ENCODE peak calls at places on chromosomes 4 and X, in eight cellular contexts. One of them, this sample, is unnamed. For H3K4me1, the result is how much of the 10 kb centered on the place peaks cover.

GRCh38 chr4:139229534-139230039 is 50.4 kb downstream of the MGARP start:
- DNase-seq in SJSA1: no peak
- DNase-seq in tibial nerve: peak
- DNase-seq in CD4-positive, CD25-positive, alpha-beta regulatory T cell: peak
- DNase-seq in CD8-positive, alpha-beta T cell: no peak
- DNase-seq in lower lobe of right lung: no peak
- DNase-seq in body of pancreas: peak
- DNase-seq in mesenchymal stem cell: peak
- DNase-seq in this sample: no peak

GRCh38 chr4:11597506-11597905 is 168.8 kb upstream of the HS3ST1 start:
- DNase-seq in mesenchymal stem cell: no peak
- DNase-seq in CD8-positive, alpha-beta T cell: no peak
- DNase-seq in CD4-positive, CD25-positive, alpha-beta regulatory T cell: no peak
- DNase-seq in lower lobe of right lung: no peak
- DNase-seq in tibial nerve: no peak
- DNase-seq in body of pancreas: no peak
- DNase-seq in SJSA1: no peak
- DNase-seq in this sample: no peak

GRCh38 chr4:21656832-21657231 is 291.7 kb downstream of the KCNIP4 start:
- DNase-seq in CD8-positive, alpha-beta T cell: no peak
- DNase-seq in mesenchymal stem cell: peak
- DNase-seq in tibial nerve: no peak
- DNase-seq in SJSA1: no peak
- DNase-seq in CD4-positive, CD25-positive, alpha-beta regulatory T cell: no peak
- DNase-seq in body of pancreas: no peak
- DNase-seq in lower lobe of right lung: no peak
- DNase-seq in this sample: peak

GRCh38 chr4:140152015-140152703 is 1.8 kb downstream of the MAML3 start:
- DNase-seq in mesenchymal stem cell: peak
- DNase-seq in body of pancreas: peak
- DNase-seq in CD4-positive, CD25-positive, alpha-beta regulatory T cell: peak
- DNase-seq in tibial nerve: peak
- DNase-seq in SJSA1: no peak
- DNase-seq in CD8-positive, alpha-beta T cell: peak
- DNase-seq in lower lobe of right lung: peak
- DNase-seq in this sample: no peak

GRCh38 chr4:13344216-13344615 is 139.9 kb downstream of the RAB28 start:
- DNase-seq in CD4-positive, CD25-positive, alpha-beta regulatory T cell: no peak
- DNase-seq in tibial nerve: no peak
- DNase-seq in CD8-positive, alpha-beta T cell: no peak
- DNase-seq in mesenchymal stem cell: no peak
- DNase-seq in body of pancreas: no peak
- DNase-seq in lower lobe of right lung: no peak
- DNase-seq in SJSA1: peak
- DNase-seq in this sample: no peak

GRCh38 chr4:24853142-24853541 is 57.8 kb downstream of the SOD3 start:
- DNase-seq in body of pancreas: no peak
- DNase-seq in SJSA1: peak
- DNase-seq in CD8-positive, alpha-beta T cell: no peak
- DNase-seq in tibial nerve: no peak
- DNase-seq in CD4-positive, CD25-positive, alpha-beta regulatory T cell: no peak
- DNase-seq in lower lobe of right lung: no peak
- DNase-seq in mesenchymal stem cell: peak
- DNase-seq in this sample: no peak

GRCh38 chr4:825969-826330 is at the start of gene CPLX1:
- DNase-seq in CD8-positive, alpha-beta T cell: no peak
- DNase-seq in lower lobe of right lung: peak
- DNase-seq in CD4-positive, CD25-positive, alpha-beta regulatory T cell: no peak
- DNase-seq in mesenchymal stem cell: peak
- DNase-seq in SJSA1: no peak
- DNase-seq in tibial nerve: no peak
- DNase-seq in body of pancreas: no peak
- DNase-seq in this sample: no peak

GRCh38 chrX:153829799-153830631 is at the start of gene PDZD4:
- DNase-seq in SJSA1: no peak
- DNase-seq in body of pancreas: no peak
- DNase-seq in lower lobe of right lung: no peak
- DNase-seq in CD4-positive, CD25-positive, alpha-beta regulatory T cell: no peak
- DNase-seq in tibial nerve: no peak
- DNase-seq in CD8-positive, alpha-beta T cell: no peak
- DNase-seq in mesenchymal stem cell: no peak
- DNase-seq in this sample: peak

GRCh38 chr4:173121044-173121685 is 47.4 kb upstream of the GALNT7 start:
- DNase-seq in tibial nerve: no peak
- DNase-seq in SJSA1: no peak
- DNase-seq in body of pancreas: peak
- DNase-seq in CD8-positive, alpha-beta T cell: no peak
- DNase-seq in CD4-positive, CD25-positive, alpha-beta regulatory T cell: peak
- DNase-seq in mesenchymal stem cell: peak
- DNase-seq in lower lobe of right lung: no peak
- DNase-seq in this sample: peak

GRCh38 chrX:43644124-43644701 is 11.9 kb upstream of the MAOA start:
- DNase-seq in body of pancreas: no peak
- DNase-seq in CD8-positive, alpha-beta T cell: no peak
- DNase-seq in tibial nerve: no peak
- DNase-seq in mesenchymal stem cell: peak
- DNase-seq in CD4-positive, CD25-positive, alpha-beta regulatory T cell: no peak
- DNase-seq in lower lobe of right lung: no peak
- DNase-seq in SJSA1: peak
- DNase-seq in this sample: no peak

GRCh38 chr4:178937130-178937529 is 1494.9 kb upstream of the AGA start:
- DNase-seq in CD8-positive, alpha-beta T cell: no peak
- DNase-seq in mesenchymal stem cell: peak
- DNase-seq in lower lobe of right lung: no peak
- DNase-seq in CD4-positive, CD25-positive, alpha-beta regulatory T cell: no peak
- DNase-seq in body of pancreas: no peak
- DNase-seq in SJSA1: no peak
- DNase-seq in tibial nerve: no peak
- DNase-seq in this sample: no peak

GRCh38 chrX:38961936-38962335 is 160.7 kb downstream of the MID1IP1 start:
- DNase-seq in body of pancreas: no peak
- DNase-seq in lower lobe of right lung: no peak
- DNase-seq in tibial nerve: no peak
- DNase-seq in CD4-positive, CD25-positive, alpha-beta regulatory T cell: no peak
- DNase-seq in SJSA1: no peak
- DNase-seq in mesenchymal stem cell: no peak
- DNase-seq in CD8-positive, alpha-beta T cell: no peak
- DNase-seq in this sample: no peak

GRCh38 chr4:109730294-109731051 is 603 bp upstream of the PLA2G12A start:
- DNase-seq in CD4-positive, CD25-positive, alpha-beta regulatory T cell: no peak
- DNase-seq in SJSA1: peak
- DNase-seq in CD8-positive, alpha-beta T cell: no peak
- DNase-seq in tibial nerve: no peak
- DNase-seq in body of pancreas: peak
- DNase-seq in lower lobe of right lung: peak
- DNase-seq in mesenchymal stem cell: peak
- DNase-seq in this sample: peak

GRCh38 chrX:69815063-69815462 is 199.2 kb downstream of the EDA start:
- DNase-seq in mesenchymal stem cell: no peak
- DNase-seq in tibial nerve: no peak
- DNase-seq in CD8-positive, alpha-beta T cell: no peak
- DNase-seq in lower lobe of right lung: no peak
- DNase-seq in CD4-positive, CD25-positive, alpha-beta regulatory T cell: no peak
- DNase-seq in body of pancreas: no peak
- DNase-seq in SJSA1: no peak
- DNase-seq in this sample: no peak

GRCh38 chr4:78599931-78600375 is 48.4 kb downstream of the ANXA3 start:
- DNase-seq in mesenchymal stem cell: no peak
- DNase-seq in tibial nerve: no peak
- DNase-seq in SJSA1: no peak
- DNase-seq in lower lobe of right lung: no peak
- DNase-seq in CD8-positive, alpha-beta T cell: no peak
- DNase-seq in CD4-positive, CD25-positive, alpha-beta regulatory T cell: no peak
- DNase-seq in body of pancreas: no peak
- DNase-seq in this sample: peak

GRCh38 chr4:89860971-89861370 is 24.0 kb upstream of the SNCA start:
- DNase-seq in body of pancreas: no peak
- DNase-seq in CD4-positive, CD25-positive, alpha-beta regulatory T cell: no peak
- DNase-seq in tibial nerve: no peak
- DNase-seq in SJSA1: no peak
- DNase-seq in mesenchymal stem cell: no peak
- DNase-seq in lower lobe of right lung: no peak
- DNase-seq in CD8-positive, alpha-beta T cell: no peak
- DNase-seq in this sample: no peak

GRCh38 chrX:132022115-132022862 is 813 bp upstream of the STK26 start:
- DNase-seq in mesenchymal stem cell: peak
- DNase-seq in CD8-positive, alpha-beta T cell: no peak
- DNase-seq in CD4-positive, CD25-positive, alpha-beta regulatory T cell: peak
- DNase-seq in body of pancreas: peak
- DNase-seq in lower lobe of right lung: no peak
- DNase-seq in SJSA1: no peak
- DNase-seq in tibial nerve: no peak
- DNase-seq in this sample: peak
- H3K27ac ChIP-seq in mesenchymal stem cell: no peak
- H3K27ac ChIP-seq in CD8-positive, alpha-beta T cell: peak
- H3K27ac ChIP-seq in CD4-positive, CD25-positive, alpha-beta regulatory T cell: peak
- H3K27ac ChIP-seq in body of pancreas: peak
- H3K27ac ChIP-seq in lower lobe of right lung: no peak
- H3K27ac ChIP-seq in SJSA1: no peak
- H3K27ac ChIP-seq in tibial nerve: no peak
- H3K27ac ChIP-seq in this sample: peak

GRCh38 chrX:126164689-126165400 is 1.2 kb downstream of the DCAF12L2 start:
- DNase-seq in body of pancreas: peak
- DNase-seq in SJSA1: no peak
- DNase-seq in tibial nerve: no peak
- DNase-seq in lower lobe of right lung: no peak
- DNase-seq in mesenchymal stem cell: no peak
- DNase-seq in CD8-positive, alpha-beta T cell: no peak
- DNase-seq in CD4-positive, CD25-positive, alpha-beta regulatory T cell: no peak
- DNase-seq in this sample: no peak

GRCh38 chrX:126167560-126167959 is 1.5 kb upstream of the DCAF12L2 start:
- DNase-seq in tibial nerve: no peak
- DNase-seq in SJSA1: no peak
- DNase-seq in lower lobe of right lung: no peak
- DNase-seq in CD8-positive, alpha-beta T cell: no peak
- DNase-seq in body of pancreas: no peak
- DNase-seq in mesenchymal stem cell: no peak
- DNase-seq in CD4-positive, CD25-positive, alpha-beta regulatory T cell: no peak
- DNase-seq in this sample: no peak

GRCh38 chrX:126170715-126171114 is 4.6 kb upstream of the DCAF12L2 start:
- DNase-seq in mesenchymal stem cell: no peak
- DNase-seq in lower lobe of right lung: no peak
- DNase-seq in CD8-positive, alpha-beta T cell: no peak
- DNase-seq in CD4-positive, CD25-positive, alpha-beta regulatory T cell: no peak
- DNase-seq in SJSA1: no peak
- DNase-seq in body of pancreas: no peak
- DNase-seq in tibial nerve: no peak
- DNase-seq in this sample: no peak

GRCh38 chrX:126165721-126166401 is at the start of gene DCAF12L2:
- DNase-seq in tibial nerve: no peak
- DNase-seq in SJSA1: no peak
- DNase-seq in lower lobe of right lung: peak
- DNase-seq in CD4-positive, CD25-positive, alpha-beta regulatory T cell: no peak
- DNase-seq in mesenchymal stem cell: no peak
- DNase-seq in body of pancreas: no peak
- DNase-seq in CD8-positive, alpha-beta T cell: no peak
- DNase-seq in this sample: no peak

DNA sequence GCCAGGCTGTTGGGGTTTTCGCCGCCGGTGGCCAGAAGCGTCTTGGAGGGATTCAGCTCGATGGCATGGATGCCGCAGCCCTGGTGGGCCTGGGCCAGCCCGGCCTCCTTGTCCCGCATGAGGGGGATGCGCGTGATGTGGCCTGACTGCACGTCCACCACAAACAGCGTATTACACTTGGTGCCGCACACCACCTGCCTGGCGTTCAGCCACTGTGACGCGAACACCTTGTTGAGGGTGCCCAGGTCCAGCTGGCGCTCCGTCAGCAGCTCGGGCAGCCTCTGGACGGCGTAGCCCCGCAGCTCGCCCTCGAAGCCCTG is 728 bp downstream of the DCAF12L2 start:
- DNase-seq in tibial nerve: no peak
- DNase-seq in SJSA1: no peak
- DNase-seq in lower lobe of right lung: no peak
- DNase-seq in CD8-positive, alpha-beta T cell: no peak
- DNase-seq in CD4-positive, CD25-positive, alpha-beta regulatory T cell: no peak
- DNase-seq in mesenchymal stem cell: no peak
- DNase-seq in body of pancreas: peak
- DNase-seq in this sample: no peak
- H3K4me3 ChIP-seq in tibial nerve: no peak
- H3K4me3 ChIP-seq in SJSA1: no peak
- H3K4me3 ChIP-seq in lower lobe of right lung: no peak
- H3K4me3 ChIP-seq in CD8-positive, alpha-beta T cell: no peak
- H3K4me3 ChIP-seq in CD4-positive, CD25-positive, alpha-beta regulatory T cell: no peak
- H3K4me3 ChIP-seq in mesenchymal stem cell: peak
- H3K4me3 ChIP-seq in body of pancreas: no peak
- H3K4me3 ChIP-seq in this sample: no peak

GRCh38 chrX:12956704-12957541 is 18.0 kb upstream of the TMSB4X start:
- DNase-seq in CD4-positive, CD25-positive, alpha-beta regulatory T cell: peak
- DNase-seq in body of pancreas: peak
- DNase-seq in CD8-positive, alpha-beta T cell: no peak
- DNase-seq in SJSA1: no peak
- DNase-seq in mesenchymal stem cell: peak
- DNase-seq in tibial nerve: no peak
- DNase-seq in lower lobe of right lung: no peak
- DNase-seq in this sample: peak
- H3K4me1 ChIP-seq in CD4-positive, CD25-positive, alpha-beta regulatory T cell: half or more
- H3K4me1 ChIP-seq in body of pancreas: under half
- H3K4me1 ChIP-seq in CD8-positive, alpha-beta T cell: half or more
- H3K4me1 ChIP-seq in SJSA1: under half
- H3K4me1 ChIP-seq in mesenchymal stem cell: under half
- H3K4me1 ChIP-seq in tibial nerve: under half
- H3K4me1 ChIP-seq in lower lobe of right lung: under half
- H3K4me1 ChIP-seq in this sample: under half

GRCh38 chrX:78316310-78316709 is 11.1 kb downstream of the CYSLTR1 start:
- DNase-seq in body of pancreas: no peak
- DNase-seq in tibial nerve: no peak
- DNase-seq in lower lobe of right lung: no peak
- DNase-seq in CD4-positive, CD25-positive, alpha-beta regulatory T cell: no peak
- DNase-seq in mesenchymal stem cell: no peak
- DNase-seq in CD8-positive, alpha-beta T cell: no peak
- DNase-seq in SJSA1: no peak
- DNase-seq in this sample: no peak

GRCh38 chrX:78314561-78314960 is 12.8 kb downstream of the CYSLTR1 start:
- DNase-seq in tibial nerve: no peak
- DNase-seq in lower lobe of right lung: no peak
- DNase-seq in SJSA1: no peak
- DNase-seq in body of pancreas: no peak
- DNase-seq in CD4-positive, CD25-positive, alpha-beta regulatory T cell: no peak
- DNase-seq in CD8-positive, alpha-beta T cell: no peak
- DNase-seq in mesenchymal stem cell: no peak
- DNase-seq in this sample: no peak

GRCh38 chrX:78313526-78313925 is 13.9 kb downstream of the CYSLTR1 start:
- DNase-seq in body of pancreas: no peak
- DNase-seq in CD8-positive, alpha-beta T cell: no peak
- DNase-seq in lower lobe of right lung: no peak
- DNase-seq in CD4-positive, CD25-positive, alpha-beta regulatory T cell: no peak
- DNase-seq in SJSA1: no peak
- DNase-seq in tibial nerve: no peak
- DNase-seq in mesenchymal stem cell: no peak
- DNase-seq in this sample: no peak

DNA sequence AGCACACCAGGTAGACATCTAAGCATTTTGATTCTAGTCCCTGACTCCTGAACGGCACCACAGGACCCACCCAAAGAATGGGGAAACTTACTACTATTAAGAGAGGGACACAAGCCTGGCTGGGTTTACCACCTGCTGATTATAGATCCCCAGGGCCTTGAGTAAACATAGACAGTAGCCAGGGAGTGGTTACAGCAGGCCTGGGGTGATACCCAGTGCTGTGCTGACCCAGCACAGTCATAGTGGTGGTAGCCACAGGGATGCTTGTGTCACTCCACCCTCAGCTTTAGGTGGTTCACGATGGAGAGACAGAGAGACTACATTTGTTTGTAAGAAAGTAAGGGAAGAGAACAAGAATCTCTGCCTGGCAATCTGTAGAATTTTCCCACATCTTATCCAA is 11.7 kb downstream of the CYSLTR1 start:
- DNase-seq in lower lobe of right lung: no peak
- DNase-seq in body of pancreas: no peak
- DNase-seq in mesenchymal stem cell: no peak
- DNase-seq in CD8-positive, alpha-beta T cell: no peak
- DNase-seq in CD4-positive, CD25-positive, alpha-beta regulatory T cell: no peak
- DNase-seq in tibial nerve: no peak
- DNase-seq in SJSA1: no peak
- DNase-seq in this sample: no peak
- H3K27ac ChIP-seq in lower lobe of right lung: no peak
- H3K27ac ChIP-seq in body of pancreas: no peak
- H3K27ac ChIP-seq in mesenchymal stem cell: no peak
- H3K27ac ChIP-seq in CD8-positive, alpha-beta T cell: no peak
- H3K27ac ChIP-seq in CD4-positive, CD25-positive, alpha-beta regulatory T cell: no peak
- H3K27ac ChIP-seq in tibial nerve: no peak
- H3K27ac ChIP-seq in SJSA1: no peak
- H3K27ac ChIP-seq in this sample: no peak

This sample was measured in SJCRH30.